ENCODE peak calls at places on chromosomes 7 and 10, in five cellular contexts. G is sigmoid colon, W is HepG2, R is breast epithelium, C is Panc1. B is an unnamed sample.

GRCh38 chr10:18651324-18652007 is at the start of gene NSUN6:
- DNase-seq in G (peak), W (peak), R (peak), C (no peak), B (peak)

GRCh38 chr7:2621061-2621828 is 10.5 kb upstream of the TTYH3 start:
- DNase-seq in G (peak), W (no peak), R (no peak), C (no peak), B (no peak)

GRCh38 chr10:120387326-120387725 is 69.7 kb upstream of the PLPP4 start:
- DNase-seq in G (no peak), W (no peak), R (no peak), C (no peak), B (no peak)

GRCh38 chr7:4189151-4189570 is 492.9 kb upstream of the FOXK1 start:
- DNase-seq in G (peak), W (no peak), R (peak), C (no peak), B (no peak)

GRCh38 chr10:19713800-19714525 is 102.3 kb upstream of the PLXDC2 start:
- DNase-seq in G (no peak), W (no peak), R (no peak), C (no peak), B (no peak)

GRCh38 chr7:92835140-92835850 is 1.1 kb downstream of the CDK6 start:
- DNase-seq in G (peak), W (peak), R (peak), C (no peak), B (peak)

GRCh38 chr7:954330-955238 is at the start of gene ADAP1:
- DNase-seq in G (peak), W (no peak), R (peak), C (no peak), B (peak)

GRCh38 chr7:158734861-158735260 is 30.3 kb upstream of the NCAPG2 start:
- DNase-seq in G (no peak), W (no peak), R (no peak), C (no peak), B (no peak)

GRCh38 chr10:119541046-119541445 is 1.5 kb downstream of the RGS10 start:
- DNase-seq in G (peak), W (no peak), R (no peak), C (no peak), B (no peak)

GRCh38 chr10:105063796-105064195 is 422.7 kb downstream of the SORCS3 start:
- DNase-seq in G (no peak), W (peak), R (no peak), C (peak), B (peak)

GRCh38 chr7:101479217-101479616 is 116.5 kb downstream of the COL26A1 start:
- DNase-seq in G (no peak), W (no peak), R (no peak), C (no peak), B (no peak)

GRCh38 chr7:19530852-19531251 is 178.0 kb downstream of the POLR1F start:
- DNase-seq in G (no peak), W (no peak), R (no peak), C (no peak), B (no peak)

GRCh38 chr7:29281782-29282541 is 87.4 kb downstream of the CHN2 start:
- DNase-seq in G (peak), W (peak), R (no peak), C (no peak), B (no peak)

GRCh38 chr10:112271982-112272381 is 11.2 kb upstream of the TECTB start:
- DNase-seq in G (no peak), W (no peak), R (no peak), C (no peak), B (no peak)

GRCh38 chr7:867001-867405 is 9.4 kb upstream of the GET4 start:
- DNase-seq in G (peak), W (no peak), R (peak), C (no peak), B (no peak)

GRCh38 chr10:48472670-48473069 is 132.2 kb downstream of the ARHGAP22 start:
- DNase-seq in G (no peak), W (no peak), R (no peak), C (no peak), B (no peak)

GRCh38 chr7:139727151-139727705 is 50.6 kb downstream of the HIPK2 start:
- DNase-seq in G (no peak), W (no peak), R (no peak), C (no peak), B (no peak)

GRCh38 chr10:121404611-121405010 is 193.6 kb downstream of the FGFR2 start:
- DNase-seq in G (no peak), W (no peak), R (no peak), C (no peak), B (no peak)

GRCh38 chr10:121405096-121405495 is 193.1 kb downstream of the FGFR2 start:
- DNase-seq in G (no peak), W (no peak), R (no peak), C (no peak), B (no peak)

GRCh38 chr10:121405549-121405948 is 192.7 kb downstream of the FGFR2 start:
- DNase-seq in G (no peak), W (no peak), R (no peak), C (no peak), B (no peak)

GRCh38 chr10:121405953-121406352 is 192.3 kb downstream of the FGFR2 start:
- DNase-seq in G (no peak), W (no peak), R (no peak), C (no peak), B (no peak)

DNA sequence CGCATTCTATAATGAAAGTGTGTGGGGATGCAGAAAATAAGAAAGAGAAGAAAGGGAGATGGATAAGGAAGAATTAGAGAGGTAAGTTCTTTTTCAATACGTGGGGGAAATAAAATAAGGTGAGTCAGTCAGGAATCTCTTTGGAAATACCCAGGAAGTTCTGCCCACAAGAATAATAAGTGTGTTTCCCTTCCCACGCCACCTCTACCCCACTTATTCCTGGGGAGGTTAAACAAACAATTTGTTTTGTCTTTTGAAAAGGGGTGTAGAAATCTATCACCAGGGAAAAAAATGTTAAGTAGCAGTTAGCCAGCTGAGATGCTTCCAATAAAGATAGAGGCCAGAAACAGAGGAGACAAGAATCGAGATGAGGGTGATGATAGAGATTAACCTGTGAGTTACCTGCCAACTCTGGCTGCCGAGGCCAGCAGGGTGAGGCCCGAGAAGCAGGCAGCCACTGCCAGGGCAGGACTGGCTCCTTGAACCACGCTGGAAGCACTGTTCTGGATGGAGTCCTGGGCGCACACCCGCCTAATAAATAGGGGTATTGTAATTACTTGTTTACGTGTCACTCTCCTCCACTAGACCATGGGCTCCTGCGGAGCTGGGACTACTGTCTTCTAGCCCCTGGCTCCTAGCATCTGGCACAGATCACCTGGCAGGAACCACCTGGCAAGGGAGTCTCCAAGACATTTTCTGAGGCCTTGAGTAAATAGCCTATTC is 191.3 kb downstream of the FGFR2 start:
- DNase-seq in G (no peak), W (no peak), R (no peak), C (no peak), B (no peak)
- TF ChIP-seq POLR2AphosphoS5 in G (no peak), W (no peak), R (no peak), C (no peak), B (no peak)

GRCh38 chr7:40498933-40499332 is 364.1 kb downstream of the SUGCT start:
- DNase-seq in G (no peak), W (no peak), R (no peak), C (no peak), B (no peak)
- TF ChIP-seq POLR2AphosphoS5 in G (no peak), W (no peak), R (no peak), C (no peak), B (no peak)

GRCh38 chr10:74842301-74842700 is 15.9 kb downstream of the KAT6B start:
- DNase-seq in G (no peak), W (no peak), R (no peak), C (no peak), B (no peak)
- TF ChIP-seq POLR2AphosphoS5 in G (no peak), W (no peak), R (no peak), C (no peak), B (no peak)

GRCh38 chr10:5412277-5412941 is at the start of gene NET1:
- DNase-seq in G (peak), W (peak), R (peak), C (peak), B (peak)
- TF ChIP-seq POLR2AphosphoS5 in G (peak), W (peak), R (no peak), C (no peak), B (no peak)

GRCh38 chr10:29642996-29643395 is 8.2 kb upstream of the SVIL start:
- DNase-seq in G (peak), W (no peak), R (no peak), C (no peak), B (no peak)
- TF ChIP-seq POLR2AphosphoS5 in G (peak), W (no peak), R (no peak), C (no peak), B (no peak)

DNA sequence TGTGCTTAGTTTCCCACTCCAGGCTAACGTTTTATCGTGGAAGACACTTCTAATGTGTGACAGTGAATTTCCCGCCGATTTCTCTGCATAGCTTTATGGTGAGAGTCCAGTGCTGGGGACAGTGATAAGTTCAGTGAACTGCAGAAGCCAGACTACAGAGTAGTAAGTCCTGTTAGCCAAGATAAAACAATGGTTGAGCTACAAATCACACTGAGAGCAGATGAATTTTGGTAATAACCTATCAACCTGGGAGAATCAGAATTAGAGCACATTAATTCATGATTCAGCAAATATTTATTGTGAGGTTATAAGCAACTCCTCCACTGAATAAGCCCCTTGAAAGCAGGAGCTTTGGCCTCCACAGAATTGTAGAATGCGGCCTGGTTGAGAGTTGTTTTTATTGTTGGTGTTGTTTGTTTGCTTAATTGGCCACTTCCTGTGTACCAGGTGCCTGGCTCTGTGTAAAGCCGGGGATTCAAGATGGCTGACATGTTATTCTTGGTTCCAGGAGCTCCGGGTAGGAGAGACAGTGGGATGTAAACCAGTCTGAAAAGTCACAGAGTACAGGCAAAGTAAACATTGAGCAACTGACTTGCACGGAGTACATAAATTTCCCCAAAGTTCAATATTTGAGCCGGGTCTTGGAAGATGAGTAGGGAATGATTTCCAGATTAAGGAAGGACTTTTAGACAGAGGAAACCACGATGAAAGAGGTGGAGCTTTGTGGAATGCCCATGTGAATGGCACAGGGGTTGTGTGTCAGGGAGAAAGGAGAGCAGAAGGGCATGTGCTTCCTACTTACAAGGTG is 112.7 kb downstream of the SNX10 start:
- DNase-seq in G (no peak), W (peak), R (no peak), C (no peak), B (no peak)
- TF ChIP-seq POLR2AphosphoS5 in G (no peak), W (no peak), R (no peak), C (no peak), B (no peak)

DNA sequence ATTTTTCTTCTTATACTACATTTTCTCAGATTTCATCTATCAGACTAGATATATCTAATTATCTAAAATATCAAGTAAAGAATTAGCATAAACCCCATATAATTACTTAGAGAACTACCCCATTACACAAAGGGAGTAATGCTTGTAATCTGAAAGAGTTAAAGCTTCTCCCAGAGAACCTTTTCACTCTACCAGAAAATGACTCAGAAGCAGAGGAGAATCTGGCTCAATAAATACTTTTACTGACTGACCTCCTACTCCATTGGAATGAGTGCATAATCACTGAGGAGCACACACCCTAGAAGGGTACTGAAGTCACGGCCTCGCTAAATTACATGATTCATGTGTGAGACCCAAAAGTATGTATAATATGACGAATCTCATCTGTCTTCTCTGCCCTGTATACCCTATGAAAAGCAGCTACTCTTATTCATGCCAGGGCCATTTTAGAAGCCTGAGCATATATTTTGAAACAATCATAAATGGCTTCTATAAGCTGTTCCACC is 32.8 kb downstream of the DNMBP start:
- DNase-seq in G (no peak), W (no peak), R (no peak), C (no peak), B (no peak)
- TF ChIP-seq POLR2AphosphoS5 in G (peak), W (no peak), R (no peak), C (peak), B (no peak)

DNA sequence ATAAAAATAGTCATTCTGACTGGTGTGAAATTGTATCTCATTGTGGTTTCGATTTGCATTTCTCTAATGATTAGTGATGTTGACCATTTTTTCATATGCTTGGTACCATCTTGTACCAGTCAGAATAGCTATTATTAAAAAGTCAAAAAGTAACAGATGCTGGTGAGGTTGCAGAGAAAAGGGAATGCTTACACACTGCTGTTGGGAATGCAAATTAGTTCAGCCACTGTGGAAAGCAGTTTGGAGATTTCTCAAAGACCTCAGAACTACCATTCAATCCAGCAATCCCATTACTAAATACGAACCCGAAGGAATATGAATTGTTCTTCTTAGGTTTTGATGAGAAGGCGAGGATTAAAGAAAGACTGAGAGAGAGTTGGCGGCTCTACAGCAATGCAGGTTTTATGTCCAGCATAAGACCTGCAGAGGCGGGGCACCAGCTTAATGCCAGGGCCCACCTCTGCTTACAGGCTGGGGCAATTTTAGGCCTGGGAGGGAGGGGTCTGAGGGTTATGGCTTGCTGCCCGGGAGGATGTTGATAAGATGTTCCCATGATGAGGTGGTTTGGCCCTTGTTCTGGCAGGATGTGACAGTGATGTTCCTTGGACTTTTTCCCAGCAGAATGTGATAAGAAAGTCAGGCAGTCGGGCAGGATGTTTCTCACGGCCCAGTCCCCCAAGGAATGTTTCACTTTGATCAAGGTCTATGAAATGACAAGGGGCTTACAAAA is 74.4 kb downstream of the MEST start:
- DNase-seq in G (no peak), W (no peak), R (no peak), C (no peak), B (no peak)
- TF ChIP-seq POLR2AphosphoS5 in G (no peak), W (no peak), R (no peak), C (no peak), B (no peak)

GRCh38 chr10:77392236-77392721 is 245.3 kb downstream of the KCNMA1 start:
- DNase-seq in G (no peak), W (no peak), R (no peak), C (no peak), B (no peak)
- TF ChIP-seq POLR2AphosphoS5 in G (no peak), W (no peak), R (no peak), C (no peak), B (no peak)